ENCODE peak calls at places on chromosomes 5 and 9, in seven cellular contexts. S is amygdala; K is KBM-7; V is stimulated activated CD4-positive, alpha-beta T cell treated with anti-CD3 and anti-CD28 coated beads, Interleukin-12 subunit alpha, Interleukin-12 subunit beta, amount 100 ng/mL, for 4 hours; H is hepatic stellate cell; B is type B pancreatic cell; C is KG1. J is an unnamed sample.

GRCh38 chr9:3088166-3088702 is 244.3 kb upstream of the PUM3 start:
- DNase-seq in S (no peak), K (no peak), V (no peak), H (no peak), B (no peak), C (no peak), J (no peak)

GRCh38 chr9:36337865-36338264 is 62.2 kb downstream of the RNF38 start:
- DNase-seq in S (no peak), K (no peak), V (no peak), H (no peak), B (no peak), C (no peak), J (no peak)

GRCh38 chr9:104606202-104606601 is 775 bp upstream of the OR13C2 start:
- DNase-seq in S (no peak), K (no peak), V (no peak), H (no peak), B (no peak), C (no peak), J (no peak)

GRCh38 chr9:37575921-37576721 is at the start of gene FBXO10:
- DNase-seq in S (peak; percentile 65), K (no peak), V (peak; percentile 35), H (peak; percentile 74), B (peak; percentile 88), C (no peak), J (no peak)

GRCh38 chr9:25964239-25964638 is 286.0 kb upstream of the TUSC1 start:
- DNase-seq in S (no peak), K (peak; percentile 95), V (no peak), H (peak; percentile 2), B (no peak), C (peak; percentile 62), J (peak; percentile 77)

GRCh38 chr5:159217236-159217635 is 7.9 kb upstream of the RNF145 start:
- DNase-seq in S (no peak), K (no peak), V (no peak), H (no peak), B (no peak), C (no peak), J (no peak)

GRCh38 chr9:23611874-23612273 is 214.2 kb downstream of the ELAVL2 start:
- DNase-seq in S (no peak), K (no peak), V (no peak), H (no peak), B (no peak), C (no peak), J (no peak)

GRCh38 chr9:124454791-124455443 is 4.7 kb downstream of the ADGRD2 start:
- DNase-seq in S (no peak), K (no peak), V (no peak), H (no peak), B (no peak), C (no peak), J (no peak)

GRCh38 chr9:76545191-76545590 is 86.2 kb downstream of the GCNT1 start:
- DNase-seq in S (no peak), K (no peak), V (no peak), H (no peak), B (no peak), C (no peak), J (no peak)

GRCh38 chr5:178212241-178213002 is 8.1 kb downstream of the HNRNPAB start:
- DNase-seq in S (no peak), K (no peak), V (no peak), H (no peak), B (no peak), C (no peak), J (no peak)

GRCh38 chr5:142255831-142256230 is 69.0 kb downstream of the SPRY4 start:
- DNase-seq in S (no peak), K (no peak), V (no peak), H (no peak), B (no peak), C (no peak), J (no peak)

GRCh38 chr9:107813287-107813686 is 323.7 kb upstream of the KLF4 start:
- DNase-seq in S (no peak), K (no peak), V (no peak), H (no peak), B (no peak), C (no peak), J (no peak)

GRCh38 chr5:91126448-91126847 is 256.7 kb downstream of the ARRDC3 start:
- DNase-seq in S (no peak), K (no peak), V (no peak), H (peak; percentile 35), B (no peak), C (no peak), J (no peak)

GRCh38 chr9:136525207-136525606 is 20.6 kb downstream of the NOTCH1 start:
- DNase-seq in S (no peak), K (no peak), V (no peak), H (no peak), B (no peak), C (no peak), J (no peak)

GRCh38 chr5:14685757-14686156 is 21.2 kb downstream of the OTULIN start:
- DNase-seq in S (no peak), K (peak; percentile 62), V (no peak), H (peak; percentile 60), B (no peak), C (peak; percentile 12), J (peak; percentile 44)

GRCh38 chr9:38256461-38256860 is 136.0 kb upstream of the ALDH1B1 start:
- DNase-seq in S (no peak), K (no peak), V (no peak), H (no peak), B (peak; percentile 3), C (no peak), J (no peak)

GRCh38 chr9:136606687-136607333 is 55.9 kb upstream of the EGFL7 start:
- DNase-seq in S (no peak), K (no peak), V (no peak), H (no peak), B (no peak), C (no peak), J (no peak)

GRCh38 chr9:108671794-108672193 is 184.0 kb downstream of the ACTL7B start:
- DNase-seq in S (no peak), K (no peak), V (no peak), H (no peak), B (no peak), C (no peak), J (no peak)

GRCh38 chr5:17426104-17426739 is 71.8 kb upstream of the TAF11L2 start:
- DNase-seq in S (no peak), K (no peak), V (no peak), H (no peak), B (no peak), C (no peak), J (no peak)

GRCh38 chr9:112486221-112487007 is at the start of gene KIAA1958:
- DNase-seq in S (peak; percentile 60), K (peak; percentile 79), V (peak; percentile 80), H (peak; percentile 70), B (peak; percentile 81), C (peak; percentile 46), J (no peak)

GRCh38 chr9:130955947-130956621 is 17.0 kb upstream of the FIBCD1 start:
- DNase-seq in S (no peak), K (no peak), V (no peak), H (no peak), B (no peak), C (no peak), J (no peak)

GRCh38 chr5:150636391-150637244 is 3.8 kb upstream of the SYNPO start:
- DNase-seq in S (no peak), K (no peak), V (no peak), H (peak; percentile 63), B (no peak), C (no peak), J (no peak)

J was measured in AML-193.